ENCODE peak calls at places on chromosomes 12 and 14, in five cellular contexts. Y is heart left ventricle; F is brain microvascular endothelial cell; M is CMK; Q is CD8-positive, alpha-beta T cell. A is an unnamed sample.

GRCh38 chr14:97517566-97518234 is 720.5 kb downstream of the VRK1 start:
- DNase-seq in Y (no peak), F (no peak), M (no peak), Q (no peak), A (no peak)

GRCh38 chr12:14279845-14280244 is 85.6 kb upstream of the ATF7IP start:
- DNase-seq in Y (no peak), F (no peak), M (no peak), Q (no peak), A (no peak)

GRCh38 chr12:67599691-67600090 is 48.9 kb upstream of the DYRK2 start:
- DNase-seq in Y (no peak), F (no peak), M (no peak), Q (no peak), A (no peak)

GRCh38 chr12:68789144-68789878 is 18.7 kb upstream of the MDM2 start:
- DNase-seq in Y (no peak), F (no peak), M (no peak), Q (no peak), A (no peak)

GRCh38 chr14:33646692-33647260 is 304.1 kb downstream of the EGLN3 start:
- DNase-seq in Y (no peak), F (peak; percentile 84), M (no peak), Q (no peak), A (no peak)

GRCh38 chr12:27821259-27821973 is 41.4 kb upstream of the MANSC4 start:
- DNase-seq in Y (no peak), F (peak; percentile 85), M (peak; percentile 68), Q (no peak), A (no peak)

GRCh38 chr12:76024102-76024781 is 7.3 kb downstream of the PHLDA1 start:
- DNase-seq in Y (no peak), F (peak; percentile 50), M (no peak), Q (no peak), A (no peak)

GRCh38 chr14:54652188-54652889 is 85.4 kb downstream of the SAMD4A start:
- DNase-seq in Y (peak; percentile 90), F (peak; percentile 98), M (no peak), Q (no peak), A (no peak)

GRCh38 chr12:93113317-93114006 is 184.4 kb upstream of the EEA1 start:
- DNase-seq in Y (peak; percentile 66), F (no peak), M (no peak), Q (no peak), A (no peak)

A was measured in GF-D8.